ENCODE peak calls at places on chromosomes 6 and 20, in seven cellular contexts. One of them, this sample, is unnamed.

GRCh38 chr6:19052219-19052618 is 665.1 kb downstream of the RNF144B start:
- DNase-seq in GM12878: no peak
- DNase-seq in K562: no peak
- DNase-seq in HepG2: no peak
- DNase-seq in SK-N-SH: no peak
- DNase-seq in HCT116: no peak
- DNase-seq in H1: no peak
- DNase-seq in this sample: no peak

GRCh38 chr6:8736046-8736877 is 300.9 kb upstream of the SLC35B3 start:
- DNase-seq in GM12878: no peak
- DNase-seq in K562: no peak
- DNase-seq in HepG2: no peak
- DNase-seq in SK-N-SH: no peak
- DNase-seq in HCT116: no peak
- DNase-seq in H1: no peak
- DNase-seq in this sample: no peak

GRCh38 chr20:7695622-7696021 is 244.6 kb downstream of the HAO1 start:
- DNase-seq in GM12878: no peak
- DNase-seq in K562: no peak
- DNase-seq in HepG2: no peak
- DNase-seq in SK-N-SH: no peak
- DNase-seq in HCT116: no peak
- DNase-seq in H1: no peak
- DNase-seq in this sample: no peak

GRCh38 chr20:63242736-63243135 is 7.0 kb downstream of the BIRC7 start:
- DNase-seq in GM12878: no peak
- DNase-seq in K562: no peak
- DNase-seq in HepG2: no peak
- DNase-seq in SK-N-SH: no peak
- DNase-seq in HCT116: no peak
- DNase-seq in H1: no peak
- DNase-seq in this sample: no peak

GRCh38 chr6:152557502-152557901 is 79.7 kb downstream of the SYNE1 start:
- DNase-seq in GM12878: no peak
- DNase-seq in K562: no peak
- DNase-seq in HepG2: no peak
- DNase-seq in SK-N-SH: no peak
- DNase-seq in HCT116: no peak
- DNase-seq in H1: no peak
- DNase-seq in this sample: no peak

GRCh38 chr6:52518279-52518944 is 58.4 kb downstream of the TRAM2 start:
- DNase-seq in GM12878: no peak
- DNase-seq in K562: no peak
- DNase-seq in HepG2: no peak
- DNase-seq in SK-N-SH: no peak
- DNase-seq in HCT116: no peak
- DNase-seq in H1: no peak
- DNase-seq in this sample: no peak

GRCh38 chr6:43874814-43875590 is 105.0 kb downstream of the VEGFA start:
- DNase-seq in GM12878: no peak
- DNase-seq in K562: no peak
- DNase-seq in HepG2: no peak
- DNase-seq in SK-N-SH: no peak
- DNase-seq in HCT116: no peak
- DNase-seq in H1: no peak
- DNase-seq in this sample: no peak

GRCh38 chr6:142372348-142372747 is 70.5 kb downstream of the ADGRG6 start:
- DNase-seq in GM12878: no peak
- DNase-seq in K562: no peak
- DNase-seq in HepG2: no peak
- DNase-seq in SK-N-SH: no peak
- DNase-seq in HCT116: peak
- DNase-seq in H1: no peak
- DNase-seq in this sample: peak

GRCh38 chr6:31365864-31366263 is 8.9 kb upstream of the HLA-B start:
- DNase-seq in GM12878: no peak
- DNase-seq in K562: no peak
- DNase-seq in HepG2: no peak
- DNase-seq in SK-N-SH: no peak
- DNase-seq in HCT116: no peak
- DNase-seq in H1: no peak
- DNase-seq in this sample: no peak

GRCh38 chr6:100257661-100258395 is 206.9 kb downstream of the SIM1 start:
- DNase-seq in GM12878: peak
- DNase-seq in K562: peak
- DNase-seq in HepG2: peak
- DNase-seq in SK-N-SH: no peak
- DNase-seq in HCT116: peak
- DNase-seq in H1: no peak
- DNase-seq in this sample: peak

GRCh38 chr6:4180653-4181255 is 45.4 kb upstream of the ECI2 start:
- DNase-seq in GM12878: no peak
- DNase-seq in K562: peak
- DNase-seq in HepG2: peak
- DNase-seq in SK-N-SH: peak
- DNase-seq in HCT116: peak
- DNase-seq in H1: no peak
- DNase-seq in this sample: peak

GRCh38 chr20:56697476-56697875 is 68.4 kb downstream of the TFAP2C start:
- DNase-seq in GM12878: no peak
- DNase-seq in K562: no peak
- DNase-seq in HepG2: no peak
- DNase-seq in SK-N-SH: no peak
- DNase-seq in HCT116: no peak
- DNase-seq in H1: no peak
- DNase-seq in this sample: no peak

GRCh38 chr6:20817806-20818320 is 283.6 kb downstream of the CDKAL1 start:
- DNase-seq in GM12878: no peak
- DNase-seq in K562: no peak
- DNase-seq in HepG2: no peak
- DNase-seq in SK-N-SH: no peak
- DNase-seq in HCT116: no peak
- DNase-seq in H1: no peak
- DNase-seq in this sample: no peak

GRCh38 chr6:39980839-39981580 is 46.7 kb upstream of the MOCS1 start:
- DNase-seq in GM12878: no peak
- DNase-seq in K562: peak
- DNase-seq in HepG2: peak
- DNase-seq in SK-N-SH: peak
- DNase-seq in HCT116: peak
- DNase-seq in H1: peak
- DNase-seq in this sample: peak

DNA sequence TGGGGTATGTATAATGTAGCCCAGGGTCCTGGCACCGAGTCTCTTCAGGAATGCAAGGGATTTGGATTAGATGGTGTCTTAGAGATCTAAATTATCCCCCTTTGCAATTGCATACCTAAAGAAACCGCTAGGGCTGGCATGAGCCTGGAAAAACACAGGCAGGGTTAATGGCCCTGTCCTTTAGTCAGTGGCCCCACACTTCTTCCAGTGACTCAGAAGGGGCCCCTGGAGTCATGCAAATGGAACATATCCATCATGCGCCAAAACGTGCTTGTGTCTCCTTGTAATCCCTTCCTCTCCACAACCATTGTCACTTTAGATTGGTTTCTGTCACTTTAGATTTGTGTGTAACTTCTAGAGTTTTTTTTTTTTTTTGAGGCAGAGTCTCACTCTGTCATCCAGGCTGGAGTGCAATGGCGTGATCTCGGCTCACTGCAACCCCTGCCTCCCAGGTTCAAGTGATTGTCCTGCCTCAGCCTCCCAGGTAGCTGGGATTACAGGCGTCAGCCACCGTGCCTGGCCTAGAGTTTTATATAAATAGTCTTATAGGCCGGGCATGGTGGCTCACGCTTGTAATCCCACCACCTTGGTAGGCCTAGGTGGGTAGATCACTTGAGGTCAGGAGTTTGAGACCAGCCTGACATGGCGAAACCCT is 8.7 kb upstream of the MYBL2 start:
- DNase-seq in GM12878: no peak
- DNase-seq in K562: peak
- DNase-seq in HepG2: peak
- DNase-seq in SK-N-SH: no peak
- DNase-seq in HCT116: no peak
- DNase-seq in H1: no peak
- DNase-seq in this sample: no peak
- TF ChIP-seq JUND in GM12878: no peak
- TF ChIP-seq JUND in K562: no peak
- TF ChIP-seq JUND in HepG2: peak
- TF ChIP-seq JUND in SK-N-SH: no peak
- TF ChIP-seq JUND in HCT116: no peak
- TF ChIP-seq JUND in H1: no peak
- TF ChIP-seq JUND in this sample: no peak

GRCh38 chr6:143746202-143747119 is 68.7 kb downstream of the PHACTR2 start:
- DNase-seq in GM12878: no peak
- DNase-seq in K562: no peak
- DNase-seq in HepG2: peak
- DNase-seq in SK-N-SH: no peak
- DNase-seq in HCT116: no peak
- DNase-seq in H1: peak
- DNase-seq in this sample: peak

GRCh38 chr6:143743256-143744166 is 65.7 kb downstream of the PHACTR2 start:
- DNase-seq in GM12878: no peak
- DNase-seq in K562: no peak
- DNase-seq in HepG2: peak
- DNase-seq in SK-N-SH: no peak
- DNase-seq in HCT116: no peak
- DNase-seq in H1: no peak
- DNase-seq in this sample: no peak

GRCh38 chr6:143742955-143743255 is 65.1 kb downstream of the PHACTR2 start:
- DNase-seq in GM12878: no peak
- DNase-seq in K562: no peak
- DNase-seq in HepG2: no peak
- DNase-seq in SK-N-SH: no peak
- DNase-seq in HCT116: no peak
- DNase-seq in H1: no peak
- DNase-seq in this sample: no peak

GRCh38 chr6:143745160-143746133 is 67.7 kb downstream of the PHACTR2 start:
- DNase-seq in GM12878: no peak
- DNase-seq in K562: peak
- DNase-seq in HepG2: peak
- DNase-seq in SK-N-SH: peak
- DNase-seq in HCT116: peak
- DNase-seq in H1: no peak
- DNase-seq in this sample: no peak

DNA sequence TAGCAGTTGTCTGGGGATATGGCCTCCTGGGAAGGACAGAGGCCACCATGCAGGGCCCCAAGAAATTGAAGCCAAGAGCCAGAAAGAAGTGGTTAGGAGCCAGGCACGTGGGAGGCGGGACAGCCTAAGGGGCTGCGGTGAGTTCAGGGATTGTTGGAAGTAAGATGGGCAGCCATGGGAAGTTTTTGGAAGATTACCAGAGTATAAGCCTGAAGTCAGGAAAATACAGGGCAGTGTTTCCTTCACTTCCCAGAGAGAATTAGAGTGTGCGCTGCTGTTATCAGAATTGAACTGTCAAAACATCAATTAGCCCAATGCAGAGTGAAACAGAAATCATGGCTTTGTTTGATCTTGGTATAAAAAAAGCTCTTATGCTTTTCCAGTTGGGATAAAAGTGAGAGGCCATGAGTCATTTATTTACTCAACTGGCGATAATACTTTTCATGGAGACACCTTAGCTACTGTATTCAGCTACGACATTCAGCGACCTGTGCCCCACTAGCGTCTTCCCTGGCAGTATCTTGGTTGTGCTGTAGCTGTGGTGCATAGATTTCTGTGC is 66.9 kb downstream of the PHACTR2 start:
- DNase-seq in GM12878: no peak
- DNase-seq in K562: no peak
- DNase-seq in HepG2: peak
- DNase-seq in SK-N-SH: no peak
- DNase-seq in HCT116: peak
- DNase-seq in H1: no peak
- DNase-seq in this sample: no peak
- TF ChIP-seq JUND in GM12878: no peak
- TF ChIP-seq JUND in K562: no peak
- TF ChIP-seq JUND in HepG2: peak
- TF ChIP-seq JUND in SK-N-SH: no peak
- TF ChIP-seq JUND in HCT116: peak
- TF ChIP-seq JUND in H1: no peak
- TF ChIP-seq JUND in this sample: no peak

DNA sequence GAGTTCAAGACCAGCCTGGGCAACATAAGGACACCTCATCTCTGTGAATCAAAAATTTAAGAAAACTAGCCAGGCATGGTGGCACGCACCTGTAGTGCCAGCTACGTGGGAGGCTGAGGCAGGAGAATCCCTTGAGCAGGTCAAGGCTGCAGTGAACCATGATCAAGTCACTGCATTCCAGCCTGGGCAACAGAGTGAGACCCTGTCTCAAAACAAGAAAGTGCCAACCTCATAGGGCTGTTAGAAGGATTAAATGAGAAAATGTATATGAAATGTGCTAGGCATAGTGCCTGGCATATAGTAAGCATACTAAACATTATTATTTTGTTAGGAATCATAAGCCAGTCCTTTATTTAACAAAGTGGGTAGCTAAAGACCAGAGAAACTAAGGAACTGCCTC is 9.1 kb upstream of the MDGA1 start:
- DNase-seq in GM12878: no peak
- DNase-seq in K562: no peak
- DNase-seq in HepG2: no peak
- DNase-seq in SK-N-SH: no peak
- DNase-seq in HCT116: no peak
- DNase-seq in H1: no peak
- DNase-seq in this sample: no peak
- TF ChIP-seq JUND in GM12878: no peak
- TF ChIP-seq JUND in K562: no peak
- TF ChIP-seq JUND in HepG2: no peak
- TF ChIP-seq JUND in SK-N-SH: no peak
- TF ChIP-seq JUND in HCT116: no peak
- TF ChIP-seq JUND in H1: no peak
- TF ChIP-seq JUND in this sample: no peak

DNA sequence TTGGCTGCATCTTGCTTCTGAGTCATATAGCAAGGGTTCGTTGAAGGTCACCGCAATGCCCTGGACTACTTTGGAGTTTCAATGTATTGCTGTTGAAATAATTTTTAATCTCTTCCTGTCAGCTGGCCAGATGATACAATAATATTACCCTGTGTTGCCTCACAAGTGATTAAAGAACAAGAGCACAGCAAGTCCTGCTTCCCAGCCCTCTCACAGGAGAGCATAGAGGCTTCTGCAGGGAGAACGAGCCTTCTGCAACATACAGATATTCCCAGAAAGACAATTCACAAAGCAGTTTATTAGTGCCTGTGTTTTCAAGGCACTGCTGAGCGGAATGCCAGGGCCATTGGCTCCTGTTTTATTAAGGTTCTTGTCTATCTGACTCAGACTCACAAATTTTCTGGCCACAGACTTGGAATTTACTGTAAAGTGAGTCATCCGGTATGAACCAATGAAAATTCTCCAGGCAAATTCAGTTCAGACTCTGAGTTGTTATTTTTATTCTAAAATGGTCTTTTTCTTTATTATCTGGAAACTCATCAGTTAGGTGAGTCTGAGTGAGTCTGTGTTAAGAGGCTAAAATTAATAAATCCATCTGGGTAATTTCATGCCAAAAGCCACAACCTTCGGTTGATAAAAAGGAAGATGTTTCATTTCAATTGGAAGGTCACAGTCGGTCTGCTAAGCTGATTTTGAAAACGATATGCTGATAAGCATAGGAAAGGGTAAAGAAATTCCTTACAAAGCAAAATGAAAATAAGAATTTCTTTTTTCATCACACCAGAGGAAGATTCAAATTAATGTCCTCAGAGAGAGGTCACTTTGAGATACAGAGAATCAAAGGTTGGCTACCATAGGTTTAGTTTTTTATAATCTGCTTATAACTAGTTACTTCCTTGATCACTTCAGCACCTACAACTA is 289.4 kb upstream of the STXBP5 start:
- DNase-seq in GM12878: no peak
- DNase-seq in K562: peak
- DNase-seq in HepG2: no peak
- DNase-seq in SK-N-SH: peak
- DNase-seq in HCT116: peak
- DNase-seq in H1: no peak
- DNase-seq in this sample: no peak
- TF ChIP-seq JUND in GM12878: no peak
- TF ChIP-seq JUND in K562: peak
- TF ChIP-seq JUND in HepG2: no peak
- TF ChIP-seq JUND in SK-N-SH: peak
- TF ChIP-seq JUND in HCT116: peak
- TF ChIP-seq JUND in H1: no peak
- TF ChIP-seq JUND in this sample: no peak

This sample was measured in T47D.